ENCODE peak calls at places on chromosomes 7 and 10, in six cellular contexts. T, Z, M, D, N and C are unnamed samples.

GRCh38 chr10:29039091-29039490 is 249.8 kb upstream of the LYZL1 start:
- DNase-seq in D (no peak), T (no peak), M (no peak), N (no peak), Z (no peak), C (no peak)

GRCh38 chr10:87659571-87660483 is at the start of gene PAPSS2:
- DNase-seq in T (peak; percentile 6), D (peak; percentile 29), N (no peak), M (no peak), Z (peak; percentile 9), C (peak; percentile 32)

GRCh38 chr10:12603766-12604470 is 254.6 kb downstream of the CAMK1D start:
- DNase-seq in M (no peak), D (no peak), T (no peak), N (no peak), Z (no peak), C (no peak)

GRCh38 chr7:19327011-19327410 is 181.8 kb upstream of the FERD3L start:
- DNase-seq in D (no peak), Z (no peak), M (no peak), T (no peak), N (no peak), C (no peak)

GRCh38 chr10:52451817-52452216 is 137.7 kb downstream of the DKK1 start:
- DNase-seq in M (no peak), D (no peak), N (no peak), Z (no peak), T (no peak), C (no peak)

GRCh38 chr10:86100581-86101061 is 266.0 kb downstream of the GRID1 start:
- DNase-seq in Z (peak; percentile 40), M (peak; percentile 9), T (no peak), D (no peak), N (no peak), C (no peak)

GRCh38 chr10:127161482-127161881 is 34.9 kb downstream of the INSYN2A start:
- DNase-seq in N (no peak), T (no peak), Z (no peak), D (no peak), M (no peak), C (no peak)

GRCh38 chr10:49280001-49280408 is 19.0 kb upstream of the C10orf71 start:
- DNase-seq in T (no peak), N (no peak), M (no peak), D (no peak), Z (peak; percentile 87), C (no peak)

GRCh38 chr7:128030999-128031681 is at the start of gene LRRC4:
- DNase-seq in Z (no peak), T (no peak), N (no peak), M (no peak), D (peak; percentile 72), C (peak; percentile 28)

GRCh38 chr10:124339119-124339807 is 79.5 kb downstream of the OAT start:
- DNase-seq in M (no peak), Z (no peak), T (no peak), D (no peak), N (no peak), C (no peak)

GRCh38 chr7:70574970-70575799 is 556.8 kb upstream of the GALNT17 start:
- DNase-seq in N (no peak), Z (no peak), T (no peak), D (no peak), M (no peak), C (no peak)

GRCh38 chr7:72317335-72317734 is 94.8 kb downstream of the CALN1 start:
- DNase-seq in D (no peak), T (no peak), M (no peak), Z (no peak), N (no peak), C (no peak)

GRCh38 chr7:47244692-47245091 is 337.2 kb downstream of the TNS3 start:
- DNase-seq in D (no peak), Z (no peak), M (no peak), N (no peak), T (no peak), C (no peak)

GRCh38 chr7:36966636-36967035 is 242.3 kb upstream of the AOAH start:
- DNase-seq in N (no peak), M (no peak), T (no peak), D (no peak), Z (no peak), C (no peak)